ENCODE peak calls at places on chromosomes 2 and 18, in seven cellular contexts. X is stimulated activated naive CD8-positive, alpha-beta T cell treated with anti-CD3 and anti-CD28 coated beads, Interleukin-15, amount 100 ng/mL, for 72 hours; V is B cell; G is astrocyte of the spinal cord; S is colonic mucosa; U is AG04450; A is amniotic stem cell. J is an unnamed sample.

GRCh38 chr2:111184725-111185495 is 64.2 kb downstream of the BCL2L11 start:
- DNase-seq in X (no peak), V (no peak), G (no peak), S (no peak), U (no peak), A (no peak), J (no peak)

GRCh38 chr18:48300463-48300961 is 108.7 kb downstream of the ZBTB7C start:
- DNase-seq in X (no peak), V (no peak), G (no peak), S (peak), U (no peak), A (no peak), J (no peak)

GRCh38 chr2:31302940-31303563 is 69.1 kb downstream of the EHD3 start:
- DNase-seq in X (no peak), V (no peak), G (no peak), S (no peak), U (no peak), A (no peak), J (no peak)

GRCh38 chr2:159065313-159065712 is 96.9 kb downstream of the TANC1 start:
- DNase-seq in X (no peak), V (no peak), G (no peak), S (no peak), U (no peak), A (no peak), J (no peak)

GRCh38 chr2:36540986-36541750 is 56.8 kb downstream of the FEZ2 start:
- DNase-seq in X (no peak), V (no peak), G (no peak), S (no peak), U (no peak), A (no peak), J (no peak)

GRCh38 chr2:98269274-98269673 is 77.0 kb upstream of the CNGA3 start:
- DNase-seq in X (peak), V (no peak), G (peak), S (peak), U (peak), A (peak), J (peak)

GRCh38 chr2:9473985-9474360 is 378 bp upstream of the IAH1 start:
- DNase-seq in X (peak), V (peak), G (peak), S (peak), U (no peak), A (no peak), J (no peak)

GRCh38 chr2:37553411-37554156 is 117.9 kb downstream of the CDC42EP3 start:
- DNase-seq in X (no peak), V (no peak), G (no peak), S (no peak), U (no peak), A (no peak), J (no peak)

GRCh38 chr2:42132066-42132965 is 36.8 kb upstream of the EML4 start:
- DNase-seq in X (no peak), V (no peak), G (peak), S (no peak), U (peak), A (peak), J (peak)

GRCh38 chr2:52456759-52457377 is 1310.7 kb upstream of the CHAC2 start:
- DNase-seq in X (no peak), V (no peak), G (no peak), S (no peak), U (no peak), A (no peak), J (no peak)

GRCh38 chr2:187594801-187595200 is 40.6 kb upstream of the TFPI start:
- DNase-seq in X (no peak), V (no peak), G (peak), S (no peak), U (no peak), A (no peak), J (no peak)

GRCh38 chr2:171598713-171599319 is 76.5 kb downstream of the CYBRD1 start:
- DNase-seq in X (peak), V (peak), G (peak), S (peak), U (peak), A (peak), J (peak)

GRCh38 chr18:4351005-4351404 is 104.1 kb downstream of the DLGAP1 start:
- DNase-seq in X (no peak), V (no peak), G (no peak), S (no peak), U (no peak), A (no peak), J (no peak)

J was measured in astrocyte of the cerebellum.